ENCODE peak calls at places on chromosome 17, in eight cellular contexts. D is body of pancreas; L is mammary epithelial cell; K is HAP-1; J is cardiac muscle cell; M is CD8-positive, alpha-beta T cell; Z is Peyer's patch; C is suprapubic skin. P is an unnamed sample. For H3K4me1, the result is how much of the 10 kb centered on the place peaks cover.

GRCh38 chr17:50549256-50549941 is 2.4 kb downstream of the SPATA20 start:
- DNase-seq in Z (no peak), L (no peak), M (no peak), J (no peak), C (no peak), D (no peak), K (no peak), P (no peak)

GRCh38 chr17:50288306-50288705 is 14.0 kb downstream of the TMEM92 start:
- DNase-seq in K (no peak), D (no peak), J (no peak), L (no peak), M (no peak), C (no peak), Z (no peak), P (no peak)

GRCh38 chr17:2090804-2091534 is 36.1 kb downstream of the HIC1 start:
- DNase-seq in L (peak), D (peak), K (peak), M (no peak), Z (no peak), J (no peak), C (no peak), P (no peak)

GRCh38 chr17:68603027-68603426 is 1.9 kb upstream of the FAM20A start:
- DNase-seq in Z (no peak), J (no peak), C (no peak), M (no peak), K (no peak), L (no peak), D (peak), P (no peak)

GRCh38 chr17:80512233-80512632 is 32.4 kb upstream of the RPTOR start:
- DNase-seq in J (no peak), D (no peak), C (no peak), L (no peak), K (no peak), M (no peak), Z (no peak), P (no peak)

GRCh38 chr17:40301315-40301714 is 7.7 kb upstream of the RARA start:
- DNase-seq in M (no peak), J (no peak), L (no peak), C (peak), K (no peak), Z (peak), D (no peak), P (no peak)

GRCh38 chr17:7969434-7969833 is 33.0 kb upstream of the GUCY2D start:
- DNase-seq in Z (peak), J (no peak), D (no peak), K (no peak), M (no peak), C (no peak), L (no peak), P (no peak)

GRCh38 chr17:34307110-34307509 is 12.1 kb upstream of the CCL8 start:
- DNase-seq in J (no peak), L (no peak), M (no peak), D (peak), Z (no peak), C (no peak), K (no peak), P (no peak)

GRCh38 chr17:82740906-82741759 is 5.7 kb downstream of the FN3K start:
- DNase-seq in D (no peak), J (no peak), M (no peak), K (no peak), Z (peak), L (peak), C (no peak), P (peak)

GRCh38 chr17:2398655-2399571 is 1.9 kb downstream of the MNT start:
- DNase-seq in J (peak), M (no peak), L (peak), D (peak), C (no peak), Z (peak), K (peak), P (peak)

GRCh38 chr17:29973005-29973404 is 31.6 kb downstream of the EFCAB5 start:
- DNase-seq in D (no peak), L (no peak), M (no peak), K (no peak), C (no peak), Z (no peak), J (no peak), P (no peak)

GRCh38 chr17:72424505-72425117 is 303.8 kb downstream of the SOX9 start:
- DNase-seq in J (no peak), K (no peak), Z (no peak), L (no peak), D (no peak), M (no peak), C (no peak), P (no peak)

GRCh38 chr17:32350662-32351418 is 883 bp downstream of the ZNF207 start:
- DNase-seq in J (peak), K (peak), M (no peak), Z (peak), C (no peak), L (peak), D (peak), P (peak)

GRCh38 chr17:4142107-4142900 is 526 bp downstream of the ZZEF1 start:
- DNase-seq in K (peak), Z (peak), J (peak), C (peak), D (peak), M (no peak), L (no peak), P (peak)

GRCh38 chr17:44210342-44211192 is 8.9 kb downstream of the UBTF start:
- DNase-seq in D (peak), J (peak), C (peak), K (peak), Z (peak), L (peak), M (peak), P (peak)

GRCh38 chr17:30349252-30349651 is 15.4 kb upstream of the TMIGD1 start:
- DNase-seq in L (no peak), K (no peak), C (no peak), D (no peak), M (no peak), J (no peak), Z (no peak), P (no peak)

GRCh38 chr17:16033729-16034349 is 34.2 kb downstream of the TTC19 start:
- DNase-seq in M (no peak), L (no peak), J (no peak), Z (no peak), K (no peak), C (no peak), D (no peak), P (peak)

GRCh38 chr17:338442-339192 is 14.0 kb downstream of the RPH3AL start:
- DNase-seq in Z (peak), M (no peak), K (no peak), L (no peak), C (no peak), D (peak), J (no peak), P (peak)

GRCh38 chr17:76140661-76141211 is 309 bp downstream of the FOXJ1 start:
- DNase-seq in D (no peak), M (no peak), Z (no peak), J (no peak), C (no peak), L (no peak), K (no peak), P (no peak)
- H3K4me1 ChIP-seq in D (under half), M (half or more), Z (under half), J (under half), C (under half), L (under half), K (under half), P (under half)

GRCh38 chr17:71407972-71408371 is 712.8 kb upstream of the SOX9 start:
- DNase-seq in L (peak), M (no peak), Z (no peak), C (no peak), D (no peak), K (no peak), J (no peak), P (no peak)
- H3K4me1 ChIP-seq in L (half or more), M (under half), Z (under half), C (under half), D (under half), K (under half), J (under half), P (under half)

GRCh38 chr17:77083547-77083946 is 57.2 kb upstream of the SEC14L1 start:
- DNase-seq in D (no peak), M (no peak), Z (no peak), C (no peak), J (no peak), L (no peak), K (no peak), P (no peak)

GRCh38 chr17:77088455-77089117 is 52.2 kb upstream of the SEC14L1 start:
- DNase-seq in L (peak), K (peak), M (peak), D (peak), Z (peak), J (peak), C (peak), P (peak)

GRCh38 chr17:77086433-77087010 is 54.2 kb upstream of the SEC14L1 start:
- DNase-seq in J (peak), K (peak), C (peak), D (peak), L (peak), Z (peak), M (peak), P (peak)

GRCh38 chr17:77087650-77088454 is 52.9 kb upstream of the SEC14L1 start:
- DNase-seq in K (no peak), M (no peak), L (no peak), Z (no peak), J (no peak), C (no peak), D (no peak), P (no peak)

DNA sequence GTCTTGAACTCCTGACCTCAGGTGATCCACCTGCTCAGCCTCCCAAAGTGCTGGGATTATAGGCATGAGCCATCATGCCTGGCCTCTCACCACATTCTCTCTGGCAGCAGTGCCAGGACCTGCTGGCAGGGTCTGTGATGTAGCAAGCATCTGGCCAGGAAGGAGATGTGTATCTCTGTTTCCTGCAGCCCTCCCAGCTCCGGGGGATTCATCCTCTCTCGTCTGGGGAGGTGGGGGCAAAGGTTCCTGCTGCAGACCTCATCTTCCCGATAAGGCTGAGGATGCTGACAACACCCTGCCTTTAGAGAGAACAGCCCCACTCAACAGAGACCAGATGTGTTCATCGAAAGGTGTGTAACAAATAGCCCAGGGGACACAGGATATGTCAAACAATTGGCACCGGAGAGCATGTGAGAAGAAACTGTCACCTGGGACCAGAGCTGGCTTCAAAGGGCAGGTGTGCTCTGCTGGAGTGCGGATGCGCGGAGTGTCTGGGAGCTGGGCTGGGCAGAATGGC is 54.8 kb upstream of the SEC14L1 start:
- DNase-seq in L (peak), D (no peak), Z (no peak), K (no peak), M (no peak), J (no peak), C (no peak), P (no peak)
- H3K4me1 ChIP-seq in L (under half), D (under half), Z (under half), K (under half), M (under half), J (under half), C (under half), P (under half)

GRCh38 chr17:41415411-41415810 is 9.0 kb downstream of the KRT37 start:
- DNase-seq in J (no peak), D (no peak), M (no peak), L (no peak), C (no peak), Z (no peak), K (no peak), P (no peak)

GRCh38 chr17:41411072-41411840 is 13.1 kb downstream of the KRT37 start:
- DNase-seq in C (no peak), D (no peak), K (no peak), M (no peak), L (no peak), J (no peak), Z (no peak), P (no peak)

GRCh38 chr17:41413982-41414381 is 10.4 kb downstream of the KRT37 start:
- DNase-seq in D (no peak), Z (no peak), M (no peak), J (no peak), C (no peak), L (no peak), K (no peak), P (no peak)

GRCh38 chr17:41415833-41416335 is 8.5 kb downstream of the KRT37 start:
- DNase-seq in K (no peak), C (no peak), D (peak), J (no peak), L (no peak), Z (no peak), M (no peak), P (no peak)

GRCh38 chr17:41413353-41413752 is 11.0 kb downstream of the KRT37 start:
- DNase-seq in C (no peak), J (no peak), M (no peak), L (no peak), D (no peak), Z (no peak), K (peak), P (no peak)
- H3K4me1 ChIP-seq in C (under half), J (under half), M (under half), L (under half), D (under half), Z (under half), K (under half), P (under half)

GRCh38 chr17:45221997-45222272 is 250 bp downstream of the FMNL1 start:
- DNase-seq in D (no peak), Z (no peak), K (no peak), L (no peak), J (no peak), M (no peak), C (no peak), P (no peak)

GRCh38 chr17:45223541-45224528 is 2.1 kb downstream of the FMNL1 start:
- DNase-seq in C (no peak), D (no peak), M (no peak), L (no peak), Z (no peak), J (no peak), K (no peak), P (no peak)

GRCh38 chr17:45222273-45222993 is 748 bp downstream of the FMNL1 start:
- DNase-seq in C (no peak), K (no peak), M (no peak), L (no peak), Z (peak), J (no peak), D (no peak), P (no peak)

GRCh38 chr17:45224671-45225050 is 3.0 kb downstream of the FMNL1 start:
- DNase-seq in K (no peak), M (no peak), D (no peak), L (no peak), C (no peak), Z (no peak), J (no peak), P (no peak)

GRCh38 chr17:45222994-45223540 is 1.4 kb downstream of the FMNL1 start:
- DNase-seq in M (no peak), C (no peak), J (no peak), Z (no peak), K (no peak), L (no peak), D (no peak), P (no peak)
- H3K4me1 ChIP-seq in M (half or more), C (half or more), J (under half), Z (under half), K (under half), L (under half), D (under half), P (under half)